ENCODE peak calls at places on chromosomes 3 and 15, in five cellular contexts. B, L, E, W and A are unnamed samples.
A peak's percentile ranks its signal among the peaks of the same experiment; 100 is the strongest.

GRCh38 chr3:23882487-23882918 is 34.3 kb downstream of the NKIRAS1 start:
- DNase-seq in E (no peak), W (no peak), L (no peak), B (no peak), A (no peak)

GRCh38 chr3:120446891-120447668 is 3.7 kb downstream of the FSTL1 start:
- DNase-seq in B (no peak), L (no peak), W (no peak), E (no peak), A (no peak)

GRCh38 chr15:66834863-66835557 is 133.0 kb downstream of the SMAD6 start:
- DNase-seq in B (peak; percentile 50), W (no peak), L (no peak), E (no peak), A (no peak)

GRCh38 chr3:186406669-186407635 is 44.9 kb upstream of the DGKG start:
- DNase-seq in B (no peak), W (no peak), E (no peak), L (no peak), A (no peak)

GRCh38 chr15:85937661-85938060 is 142.0 kb upstream of the AGBL1 start:
- DNase-seq in L (no peak), B (no peak), W (no peak), E (no peak), A (no peak)

GRCh38 chr3:141663993-141664392 is 74.1 kb upstream of the RNF7 start:
- DNase-seq in L (no peak), W (no peak), B (no peak), E (no peak), A (no peak)

GRCh38 chr3:66393486-66394260 is 107.1 kb downstream of the LRIG1 start:
- DNase-seq in B (no peak), L (no peak), W (no peak), E (no peak), A (peak; percentile 77)

GRCh38 chr3:185739264-185739701 is 85.6 kb downstream of the IGF2BP2 start:
- DNase-seq in B (no peak), L (no peak), W (no peak), E (no peak), A (no peak)

GRCh38 chr3:47571391-47572165 is 7.1 kb downstream of the CSPG5 start:
- DNase-seq in E (no peak), B (no peak), L (no peak), W (no peak), A (no peak)

GRCh38 chr15:32730677-32731654 is 13.2 kb downstream of the GREM1 start:
- DNase-seq in B (peak; percentile 90), L (peak; percentile 77), E (peak; percentile 55), W (peak; percentile 57), A (no peak)

GRCh38 chr3:131892331-131892730 is 142.5 kb downstream of the CPNE4 start:
- DNase-seq in W (no peak), L (no peak), E (no peak), B (no peak), A (no peak)

GRCh38 chr15:97521894-97522293 is 438.6 kb upstream of the ARRDC4 start:
- DNase-seq in W (no peak), E (no peak), B (no peak), L (no peak), A (no peak)

GRCh38 chr15:82952156-82953081 is at the start of gene HOMER2:
- DNase-seq in E (no peak), B (peak; percentile 41), L (no peak), W (peak; percentile 26), A (no peak)

GRCh38 chr3:72678892-72679291 is 169.4 kb downstream of the SHQ1 start:
- DNase-seq in B (peak; percentile 33), E (no peak), W (peak; percentile 83), L (no peak), A (no peak)

GRCh38 chr3:2853627-2854026 is 256.5 kb downstream of the IL5RA start:
- DNase-seq in B (no peak), W (no peak), E (no peak), L (peak; percentile 15), A (no peak)
- TF ChIP-seq EZH2 in B (no peak), W (no peak), E (no peak), L (no peak), A (no peak)

GRCh38 chr3:165195226-165195625 is 958 bp downstream of the SLITRK3 start:
- DNase-seq in W (no peak), B (no peak), E (no peak), L (no peak), A (no peak)
- TF ChIP-seq EZH2 in W (no peak), B (no peak), E (no peak), L (no peak), A (no peak)

GRCh38 chr3:101936419-101937331 is 87.4 kb downstream of the NFKBIZ start:
- DNase-seq in L (no peak), B (no peak), E (no peak), W (peak; percentile 88), A (no peak)

GRCh38 chr3:101928890-101929289 is 79.6 kb downstream of the NFKBIZ start:
- DNase-seq in B (peak; percentile 60), L (no peak), E (no peak), W (peak; percentile 95), A (no peak)

GRCh38 chr3:101935081-101935480 is 85.8 kb downstream of the NFKBIZ start:
- DNase-seq in W (no peak), B (no peak), E (no peak), L (no peak), A (no peak)

GRCh38 chr3:101938262-101938847 is 89.0 kb downstream of the NFKBIZ start:
- DNase-seq in L (peak; percentile 20), B (no peak), W (no peak), E (no peak), A (no peak)

DNA sequence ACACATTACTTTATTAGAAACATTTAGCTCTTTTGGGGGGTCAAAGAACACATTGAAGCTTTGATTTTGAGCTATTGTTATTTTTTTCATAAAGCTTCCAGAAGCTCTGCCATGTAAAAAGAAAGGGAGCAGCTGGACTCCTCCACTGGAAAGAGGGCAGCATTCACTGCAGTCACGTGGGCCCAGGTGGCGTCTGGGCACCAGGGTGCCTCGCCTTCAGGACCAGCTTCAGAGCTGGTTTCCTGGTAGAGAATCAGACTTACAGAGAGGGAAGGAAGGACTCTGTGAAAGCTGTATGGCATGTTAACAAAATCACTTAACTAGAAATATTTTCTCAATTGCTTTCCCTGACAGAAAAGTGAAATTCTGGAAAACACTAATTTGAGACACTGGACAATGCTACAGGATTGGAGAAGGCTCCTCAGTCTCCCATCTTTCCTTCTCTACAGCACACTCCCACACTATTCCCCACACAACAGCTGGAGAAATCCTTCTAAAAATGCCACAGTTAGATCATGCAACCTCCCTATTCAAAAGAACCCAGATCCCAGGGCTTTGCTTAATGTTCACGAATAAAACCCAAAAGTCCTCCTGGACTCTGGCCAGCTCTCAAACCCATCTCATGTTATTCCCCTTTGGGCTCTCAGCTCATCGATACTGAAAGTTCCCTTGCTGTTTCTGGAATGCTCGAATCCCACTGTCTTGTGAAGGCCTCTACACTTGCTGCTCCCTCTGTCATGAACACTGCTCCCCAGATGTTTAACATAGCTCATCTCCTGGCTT is 83.2 kb downstream of the NFKBIZ start:
- DNase-seq in W (no peak), L (no peak), B (no peak), E (no peak), A (no peak)
- TF ChIP-seq EZH2 in W (no peak), L (no peak), B (no peak), E (no peak), A (no peak)

GRCh38 chr15:68821190-68821897 is 649 bp upstream of the ANP32A start:
- DNase-seq in B (no peak), L (no peak), W (no peak), E (no peak), A (no peak)
- TF ChIP-seq EZH2 in B (no peak), L (no peak), W (no peak), E (no peak), A (no peak)

GRCh38 chr15:88725305-88726220 is 77.7 kb upstream of the ACAN start:
- DNase-seq in W (no peak), L (no peak), B (no peak), E (no peak), A (no peak)
- TF ChIP-seq EZH2 in W (no peak), L (no peak), B (no peak), E (no peak), A (no peak)

GRCh38 chr3:181712505-181713299 is 977 bp downstream of the SOX2 start:
- DNase-seq in B (no peak), E (no peak), W (no peak), L (no peak), A (no peak)
- TF ChIP-seq EZH2 in B (no peak), E (no peak), W (peak; percentile 98), L (no peak), A (no peak)